ENCODE peak calls at places on chromosomes 12 and 14, in ten cellular contexts. One of them, this sample, is unnamed.

GRCh38 chr12:2198088-2198501 is 145.3 kb downstream of the CACNA1C start:
- DNase-seq in mesendoderm: peak
- DNase-seq in foreskin fibroblast: peak
- DNase-seq in GM23248: peak
- DNase-seq in PC-3: no peak
- DNase-seq in prostate gland: peak
- DNase-seq in right atrium auricular region: no peak
- DNase-seq in CD8-positive, alpha-beta T cell: no peak
- DNase-seq in Peyer's patch: no peak
- DNase-seq in NT2/D1: peak
- DNase-seq in this sample: no peak

GRCh38 chr12:27840229-27840999 is 60.4 kb upstream of the MANSC4 start:
- DNase-seq in mesendoderm: no peak
- DNase-seq in foreskin fibroblast: peak
- DNase-seq in GM23248: peak
- DNase-seq in PC-3: peak
- DNase-seq in prostate gland: no peak
- DNase-seq in right atrium auricular region: no peak
- DNase-seq in CD8-positive, alpha-beta T cell: no peak
- DNase-seq in Peyer's patch: no peak
- DNase-seq in NT2/D1: no peak
- DNase-seq in this sample: no peak

GRCh38 chr12:12651752-12652151 is 40.1 kb downstream of the CREBL2 start:
- DNase-seq in mesendoderm: peak
- DNase-seq in foreskin fibroblast: no peak
- DNase-seq in GM23248: no peak
- DNase-seq in PC-3: no peak
- DNase-seq in prostate gland: no peak
- DNase-seq in right atrium auricular region: no peak
- DNase-seq in CD8-positive, alpha-beta T cell: no peak
- DNase-seq in Peyer's patch: no peak
- DNase-seq in NT2/D1: no peak
- DNase-seq in this sample: no peak

GRCh38 chr12:132525833-132526455 is 36.0 kb downstream of the FBRSL1 start:
- DNase-seq in mesendoderm: no peak
- DNase-seq in foreskin fibroblast: no peak
- DNase-seq in GM23248: no peak
- DNase-seq in PC-3: no peak
- DNase-seq in prostate gland: no peak
- DNase-seq in right atrium auricular region: no peak
- DNase-seq in CD8-positive, alpha-beta T cell: no peak
- DNase-seq in Peyer's patch: no peak
- DNase-seq in NT2/D1: peak
- DNase-seq in this sample: no peak

GRCh38 chr12:40010899-40011774 is 94.7 kb downstream of the SLC2A13 start:
- DNase-seq in mesendoderm: peak
- DNase-seq in foreskin fibroblast: peak
- DNase-seq in GM23248: peak
- DNase-seq in PC-3: peak
- DNase-seq in prostate gland: peak
- DNase-seq in right atrium auricular region: peak
- DNase-seq in CD8-positive, alpha-beta T cell: peak
- DNase-seq in Peyer's patch: no peak
- DNase-seq in NT2/D1: peak
- DNase-seq in this sample: peak

GRCh38 chr14:23408307-23408630 is 196 bp upstream of the MYH6 start:
- DNase-seq in mesendoderm: no peak
- DNase-seq in foreskin fibroblast: no peak
- DNase-seq in GM23248: no peak
- DNase-seq in PC-3: no peak
- DNase-seq in prostate gland: no peak
- DNase-seq in right atrium auricular region: no peak
- DNase-seq in CD8-positive, alpha-beta T cell: no peak
- DNase-seq in Peyer's patch: no peak
- DNase-seq in NT2/D1: no peak
- DNase-seq in this sample: no peak

GRCh38 chr14:103386632-103387329 is 1.6 kb downstream of the MARK3 start:
- DNase-seq in mesendoderm: peak
- DNase-seq in foreskin fibroblast: no peak
- DNase-seq in GM23248: peak
- DNase-seq in PC-3: no peak
- DNase-seq in prostate gland: no peak
- DNase-seq in right atrium auricular region: no peak
- DNase-seq in CD8-positive, alpha-beta T cell: no peak
- DNase-seq in Peyer's patch: no peak
- DNase-seq in NT2/D1: no peak
- DNase-seq in this sample: no peak

GRCh38 chr14:100726812-100727564 is at the start of gene DLK1:
- DNase-seq in mesendoderm: no peak
- DNase-seq in foreskin fibroblast: no peak
- DNase-seq in GM23248: no peak
- DNase-seq in PC-3: no peak
- DNase-seq in prostate gland: no peak
- DNase-seq in right atrium auricular region: no peak
- DNase-seq in CD8-positive, alpha-beta T cell: no peak
- DNase-seq in Peyer's patch: no peak
- DNase-seq in NT2/D1: no peak
- DNase-seq in this sample: no peak

GRCh38 chr12:73678335-73678734 is 859.3 kb upstream of the ATXN7L3B start:
- DNase-seq in mesendoderm: peak
- DNase-seq in foreskin fibroblast: no peak
- DNase-seq in GM23248: no peak
- DNase-seq in PC-3: peak
- DNase-seq in prostate gland: no peak
- DNase-seq in right atrium auricular region: no peak
- DNase-seq in CD8-positive, alpha-beta T cell: no peak
- DNase-seq in Peyer's patch: no peak
- DNase-seq in NT2/D1: no peak
- DNase-seq in this sample: no peak

GRCh38 chr12:82855872-82856271 is 169.2 kb downstream of the TMTC2 start:
- DNase-seq in mesendoderm: no peak
- DNase-seq in foreskin fibroblast: no peak
- DNase-seq in GM23248: no peak
- DNase-seq in PC-3: no peak
- DNase-seq in prostate gland: no peak
- DNase-seq in right atrium auricular region: no peak
- DNase-seq in CD8-positive, alpha-beta T cell: no peak
- DNase-seq in Peyer's patch: no peak
- DNase-seq in NT2/D1: no peak
- DNase-seq in this sample: no peak
- H3K4me3 ChIP-seq in mesendoderm: no peak
- H3K4me3 ChIP-seq in foreskin fibroblast: no peak
- H3K4me3 ChIP-seq in GM23248: no peak
- H3K4me3 ChIP-seq in PC-3: no peak
- H3K4me3 ChIP-seq in prostate gland: no peak
- H3K4me3 ChIP-seq in right atrium auricular region: no peak
- H3K4me3 ChIP-seq in CD8-positive, alpha-beta T cell: no peak
- H3K4me3 ChIP-seq in Peyer's patch: no peak
- H3K4me3 ChIP-seq in NT2/D1: no peak
- H3K4me3 ChIP-seq in this sample: no peak

DNA sequence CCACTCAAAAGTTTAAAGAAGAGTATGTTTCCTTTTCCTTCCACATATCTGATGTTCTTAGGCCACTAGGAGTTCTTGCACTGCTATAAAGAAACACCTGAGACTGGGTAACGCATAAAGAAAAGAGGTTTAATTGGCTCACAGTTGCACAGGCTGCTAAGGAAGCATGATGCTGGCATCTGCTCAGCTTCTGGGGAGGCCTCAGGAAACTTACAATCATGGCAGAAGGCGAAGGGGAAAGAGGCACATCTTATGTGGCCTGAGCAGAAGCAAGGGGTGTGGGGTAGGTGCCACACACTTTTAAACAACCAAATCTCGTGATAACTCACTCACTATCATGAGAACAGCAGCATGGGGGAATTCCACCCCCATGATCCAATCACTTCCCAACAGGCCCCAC is 7.7 kb upstream of the CRADD start:
- DNase-seq in mesendoderm: no peak
- DNase-seq in foreskin fibroblast: no peak
- DNase-seq in GM23248: no peak
- DNase-seq in PC-3: no peak
- DNase-seq in prostate gland: no peak
- DNase-seq in right atrium auricular region: no peak
- DNase-seq in CD8-positive, alpha-beta T cell: no peak
- DNase-seq in Peyer's patch: no peak
- DNase-seq in NT2/D1: no peak
- DNase-seq in this sample: no peak
- H3K4me3 ChIP-seq in mesendoderm: no peak
- H3K4me3 ChIP-seq in foreskin fibroblast: no peak
- H3K4me3 ChIP-seq in GM23248: no peak
- H3K4me3 ChIP-seq in PC-3: no peak
- H3K4me3 ChIP-seq in prostate gland: no peak
- H3K4me3 ChIP-seq in right atrium auricular region: no peak
- H3K4me3 ChIP-seq in CD8-positive, alpha-beta T cell: no peak
- H3K4me3 ChIP-seq in Peyer's patch: no peak
- H3K4me3 ChIP-seq in NT2/D1: no peak
- H3K4me3 ChIP-seq in this sample: no peak

GRCh38 chr14:73976150-73976549 is 26.0 kb downstream of the COQ6 start:
- DNase-seq in mesendoderm: no peak
- DNase-seq in foreskin fibroblast: no peak
- DNase-seq in GM23248: no peak
- DNase-seq in PC-3: no peak
- DNase-seq in prostate gland: no peak
- DNase-seq in right atrium auricular region: no peak
- DNase-seq in CD8-positive, alpha-beta T cell: no peak
- DNase-seq in Peyer's patch: peak
- DNase-seq in NT2/D1: no peak
- DNase-seq in this sample: no peak

GRCh38 chr14:73977896-73978295 is 27.8 kb downstream of the COQ6 start:
- DNase-seq in mesendoderm: no peak
- DNase-seq in foreskin fibroblast: peak
- DNase-seq in GM23248: no peak
- DNase-seq in PC-3: peak
- DNase-seq in prostate gland: no peak
- DNase-seq in right atrium auricular region: no peak
- DNase-seq in CD8-positive, alpha-beta T cell: no peak
- DNase-seq in Peyer's patch: no peak
- DNase-seq in NT2/D1: no peak
- DNase-seq in this sample: peak

GRCh38 chr14:73973497-73973896 is 23.4 kb downstream of the COQ6 start:
- DNase-seq in mesendoderm: no peak
- DNase-seq in foreskin fibroblast: no peak
- DNase-seq in GM23248: no peak
- DNase-seq in PC-3: no peak
- DNase-seq in prostate gland: no peak
- DNase-seq in right atrium auricular region: no peak
- DNase-seq in CD8-positive, alpha-beta T cell: no peak
- DNase-seq in Peyer's patch: no peak
- DNase-seq in NT2/D1: no peak
- DNase-seq in this sample: no peak
- H3K4me3 ChIP-seq in mesendoderm: no peak
- H3K4me3 ChIP-seq in foreskin fibroblast: no peak
- H3K4me3 ChIP-seq in GM23248: no peak
- H3K4me3 ChIP-seq in PC-3: no peak
- H3K4me3 ChIP-seq in prostate gland: no peak
- H3K4me3 ChIP-seq in right atrium auricular region: no peak
- H3K4me3 ChIP-seq in CD8-positive, alpha-beta T cell: no peak
- H3K4me3 ChIP-seq in Peyer's patch: no peak
- H3K4me3 ChIP-seq in NT2/D1: no peak
- H3K4me3 ChIP-seq in this sample: no peak

GRCh38 chr14:68693926-68694325 is 98.9 kb downstream of the ZFP36L1 start:
- DNase-seq in mesendoderm: no peak
- DNase-seq in foreskin fibroblast: no peak
- DNase-seq in GM23248: peak
- DNase-seq in PC-3: no peak
- DNase-seq in prostate gland: no peak
- DNase-seq in right atrium auricular region: no peak
- DNase-seq in CD8-positive, alpha-beta T cell: no peak
- DNase-seq in Peyer's patch: no peak
- DNase-seq in NT2/D1: no peak
- DNase-seq in this sample: no peak

GRCh38 chr14:68692916-68693771 is 99.7 kb downstream of the ZFP36L1 start:
- DNase-seq in mesendoderm: no peak
- DNase-seq in foreskin fibroblast: peak
- DNase-seq in GM23248: peak
- DNase-seq in PC-3: no peak
- DNase-seq in prostate gland: no peak
- DNase-seq in right atrium auricular region: no peak
- DNase-seq in CD8-positive, alpha-beta T cell: no peak
- DNase-seq in Peyer's patch: no peak
- DNase-seq in NT2/D1: no peak
- DNase-seq in this sample: peak

GRCh38 chr14:68695871-68696665 is 96.8 kb downstream of the ZFP36L1 start:
- DNase-seq in mesendoderm: no peak
- DNase-seq in foreskin fibroblast: no peak
- DNase-seq in GM23248: no peak
- DNase-seq in PC-3: no peak
- DNase-seq in prostate gland: no peak
- DNase-seq in right atrium auricular region: no peak
- DNase-seq in CD8-positive, alpha-beta T cell: no peak
- DNase-seq in Peyer's patch: no peak
- DNase-seq in NT2/D1: no peak
- DNase-seq in this sample: no peak

GRCh38 chr14:68695326-68695768 is 97.5 kb downstream of the ZFP36L1 start:
- DNase-seq in mesendoderm: no peak
- DNase-seq in foreskin fibroblast: peak
- DNase-seq in GM23248: peak
- DNase-seq in PC-3: peak
- DNase-seq in prostate gland: no peak
- DNase-seq in right atrium auricular region: peak
- DNase-seq in CD8-positive, alpha-beta T cell: no peak
- DNase-seq in Peyer's patch: no peak
- DNase-seq in NT2/D1: no peak
- DNase-seq in this sample: peak

GRCh38 chr14:68694516-68695235 is 98.2 kb downstream of the ZFP36L1 start:
- DNase-seq in mesendoderm: no peak
- DNase-seq in foreskin fibroblast: peak
- DNase-seq in GM23248: peak
- DNase-seq in PC-3: peak
- DNase-seq in prostate gland: no peak
- DNase-seq in right atrium auricular region: no peak
- DNase-seq in CD8-positive, alpha-beta T cell: no peak
- DNase-seq in Peyer's patch: no peak
- DNase-seq in NT2/D1: no peak
- DNase-seq in this sample: no peak
- H3K4me3 ChIP-seq in mesendoderm: no peak
- H3K4me3 ChIP-seq in foreskin fibroblast: no peak
- H3K4me3 ChIP-seq in GM23248: no peak
- H3K4me3 ChIP-seq in PC-3: no peak
- H3K4me3 ChIP-seq in prostate gland: no peak
- H3K4me3 ChIP-seq in right atrium auricular region: no peak
- H3K4me3 ChIP-seq in CD8-positive, alpha-beta T cell: no peak
- H3K4me3 ChIP-seq in Peyer's patch: no peak
- H3K4me3 ChIP-seq in NT2/D1: no peak
- H3K4me3 ChIP-seq in this sample: no peak